ENCODE peak calls at places on chromosomes 6 and 20, in six cellular contexts. I, U, A, T, J and V are unnamed samples.

GRCh38 chr6:36099872-36100483 is 30.3 kb upstream of the MAPK13 start:
- DNase-seq in I (no peak), U (no peak), A (no peak), T (no peak), J (peak; percentile 32), V (no peak)

GRCh38 chr6:144824018-144824417 is 538.9 kb downstream of the UTRN start:
- DNase-seq in I (no peak), U (no peak), A (no peak), T (no peak), J (no peak), V (no peak)

GRCh38 chr20:24820345-24820744 is 128.7 kb upstream of the CST7 start:
- DNase-seq in I (no peak), U (no peak), A (no peak), T (no peak), J (no peak), V (no peak)

GRCh38 chr6:55617272-55617671 is 38.3 kb upstream of the HMGCLL1 start:
- DNase-seq in I (no peak), U (no peak), A (peak; percentile 32), T (no peak), J (no peak), V (no peak)

GRCh38 chr6:158086054-158086705 is 81.9 kb downstream of the SERAC1 start:
- DNase-seq in I (no peak), U (no peak), A (no peak), T (no peak), J (no peak), V (no peak)

GRCh38 chr6:149482542-149483261 is 2.1 kb downstream of the ZC3H12D start:
- DNase-seq in I (no peak), U (no peak), A (no peak), T (no peak), J (no peak), V (no peak)

GRCh38 chr6:132011582-132011981 is 60.4 kb upstream of the CCN2 start:
- DNase-seq in I (no peak), U (no peak), A (no peak), T (no peak), J (no peak), V (no peak)

GRCh38 chr20:60948230-60948629 is 303.8 kb upstream of the CDH4 start:
- DNase-seq in I (no peak), U (no peak), A (no peak), T (no peak), J (no peak), V (no peak)

GRCh38 chr6:169866140-169866534 is 114.7 kb downstream of the ERMARD start:
- DNase-seq in I (no peak), U (no peak), A (no peak), T (no peak), J (no peak), V (peak; percentile 40)

GRCh38 chr6:31680226-31680840 is 534 bp downstream of the LY6G5C start:
- DNase-seq in I (no peak), U (no peak), A (no peak), T (no peak), J (no peak), V (no peak)
- H3K27ac ChIP-seq in I (peak overlapping the region; percentile 65), U (no peak overlapping the region), A (peak overlapping the region; percentile 67), T (peak overlapping the region; percentile 82), J (no peak overlapping the region), V (peak overlapping the region; percentile 92)

GRCh38 chr6:53048431-53049195 is 16.6 kb upstream of the FBXO9 start:
- DNase-seq in I (no peak), U (no peak), A (no peak), T (no peak), J (no peak), V (no peak)
- H3K4me3 ChIP-seq in I (no peak overlapping the region), U (no peak overlapping the region), A (no peak overlapping the region), T (no peak overlapping the region), J (no peak overlapping the region), V (no peak overlapping the region)

GRCh38 chr6:156413156-156413555 is 364.0 kb upstream of the ARID1B start:
- DNase-seq in I (no peak), U (no peak), A (no peak), T (no peak), J (no peak), V (no peak)

GRCh38 chr6:156406099-156406498 is 371.1 kb upstream of the ARID1B start:
- DNase-seq in I (no peak), U (no peak), A (no peak), T (no peak), J (no peak), V (no peak)

GRCh38 chr6:156406688-156407087 is 370.5 kb upstream of the ARID1B start:
- DNase-seq in I (no peak), U (no peak), A (no peak), T (no peak), J (no peak), V (no peak)

GRCh38 chr6:156407334-156407733 is 369.8 kb upstream of the ARID1B start:
- DNase-seq in I (no peak), U (no peak), A (no peak), T (no peak), J (no peak), V (no peak)

GRCh38 chr6:156410649-156411048 is 366.5 kb upstream of the ARID1B start:
- DNase-seq in I (no peak), U (no peak), A (no peak), T (no peak), J (no peak), V (no peak)
- TF ChIP-seq CTCF in I (no peak), U (peak; percentile 17), A (no peak), T (no peak), J (peak; percentile 24), V (no peak)

DNA sequence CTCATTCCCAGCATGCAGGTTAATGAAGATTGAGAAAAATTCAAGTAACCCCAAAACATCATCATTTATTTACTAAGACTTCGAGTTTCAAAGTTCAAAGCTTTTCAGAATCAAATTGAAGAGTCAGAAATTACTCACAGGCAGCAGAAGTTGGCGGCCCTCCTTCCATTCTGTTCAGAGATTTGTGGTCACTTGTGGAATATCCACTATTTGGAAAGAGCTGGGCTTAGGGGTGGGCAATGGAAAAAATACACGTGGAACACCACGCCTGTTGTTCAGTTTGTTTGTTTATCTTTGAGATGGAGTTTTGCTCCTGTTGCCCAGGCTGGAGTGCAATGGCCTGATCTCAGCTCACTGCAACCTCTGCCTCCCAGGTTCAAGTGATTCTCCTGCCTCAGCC is 108.6 kb upstream of the NAA20 start:
- DNase-seq in I (no peak), U (no peak), A (no peak), T (no peak), J (no peak), V (no peak)
- H3K27ac ChIP-seq in I (no peak overlapping the region), U (no peak overlapping the region), A (no peak overlapping the region), T (no peak overlapping the region), J (no peak overlapping the region), V (no peak overlapping the region)

GRCh38 chr20:4117867-4118266 is 102.5 kb upstream of the RNF24 start:
- DNase-seq in I (no peak), U (no peak), A (no peak), T (no peak), J (no peak), V (no peak)
- H3K4me3 ChIP-seq in I (no peak overlapping the region), U (no peak overlapping the region), A (no peak overlapping the region), T (no peak overlapping the region), J (no peak overlapping the region), V (no peak overlapping the region)

GRCh38 chr20:6636209-6637159 is 131.0 kb upstream of the BMP2 start:
- DNase-seq in I (no peak), U (no peak), A (peak; percentile 47), T (no peak), J (no peak), V (no peak)
- TF ChIP-seq CTCF in I (peak; percentile 57), U (peak; percentile 31), A (peak; percentile 33), T (peak; percentile 64), J (no peak), V (no peak)